ENCODE peak calls at places on chromosome 12, in seven cellular contexts. Y is HCT116, V is GM12878, W is K562, B is HepG2, Q is SK-N-SH, H is H1. T is an unnamed sample.

GRCh38 chr12:30447061-30447750 is 248.5 kb downstream of the IPO8 start:
- DNase-seq in Y (no peak), H (no peak), V (no peak), B (no peak), Q (no peak), W (no peak), T (no peak)

GRCh38 chr12:110123861-110124183 is 335 bp upstream of the IFT81 start:
- DNase-seq in Q (no peak), W (no peak), B (no peak), Y (no peak), V (no peak), H (no peak), T (no peak)

GRCh38 chr12:25241171-25242020 is 9.3 kb downstream of the KRAS start:
- DNase-seq in W (peak; percentile 12), B (peak; percentile 24), Y (peak; percentile 18), V (no peak), Q (peak; percentile 27), H (no peak), T (peak; percentile 7)

GRCh38 chr12:65867428-65867827 is 43.1 kb downstream of the HMGA2 start:
- DNase-seq in B (no peak), W (no peak), V (no peak), Y (no peak), Q (no peak), H (no peak), T (no peak)

GRCh38 chr12:3186546-3187237 is 109.5 kb downstream of the TSPAN9 start:
- DNase-seq in Q (no peak), H (no peak), B (no peak), W (no peak), V (peak; percentile 21), Y (no peak), T (no peak)

GRCh38 chr12:89351489-89352241 is 636 bp downstream of the DUSP6 start:
- DNase-seq in B (no peak), V (no peak), Q (peak; percentile 69), W (no peak), H (no peak), Y (no peak), T (peak; percentile 59)

GRCh38 chr12:102543494-102543893 is 63.1 kb upstream of the IGF1 start:
- DNase-seq in W (no peak), Q (no peak), B (no peak), Y (no peak), H (no peak), V (no peak), T (no peak)

GRCh38 chr12:6437586-6437985 is 7.2 kb upstream of the CD27 start:
- DNase-seq in V (no peak), W (no peak), Y (no peak), H (no peak), Q (no peak), B (no peak), T (no peak)

GRCh38 chr12:117439531-117440001 is 78.1 kb upstream of the NOS1 start:
- DNase-seq in V (no peak), Q (peak; percentile 91), W (no peak), Y (no peak), B (no peak), H (no peak), T (no peak)

GRCh38 chr12:54036620-54037359 is 3.9 kb downstream of the HOXC5 start:
- DNase-seq in Y (no peak), W (no peak), V (no peak), Q (no peak), H (no peak), B (no peak), T (peak; percentile 42)

DNA sequence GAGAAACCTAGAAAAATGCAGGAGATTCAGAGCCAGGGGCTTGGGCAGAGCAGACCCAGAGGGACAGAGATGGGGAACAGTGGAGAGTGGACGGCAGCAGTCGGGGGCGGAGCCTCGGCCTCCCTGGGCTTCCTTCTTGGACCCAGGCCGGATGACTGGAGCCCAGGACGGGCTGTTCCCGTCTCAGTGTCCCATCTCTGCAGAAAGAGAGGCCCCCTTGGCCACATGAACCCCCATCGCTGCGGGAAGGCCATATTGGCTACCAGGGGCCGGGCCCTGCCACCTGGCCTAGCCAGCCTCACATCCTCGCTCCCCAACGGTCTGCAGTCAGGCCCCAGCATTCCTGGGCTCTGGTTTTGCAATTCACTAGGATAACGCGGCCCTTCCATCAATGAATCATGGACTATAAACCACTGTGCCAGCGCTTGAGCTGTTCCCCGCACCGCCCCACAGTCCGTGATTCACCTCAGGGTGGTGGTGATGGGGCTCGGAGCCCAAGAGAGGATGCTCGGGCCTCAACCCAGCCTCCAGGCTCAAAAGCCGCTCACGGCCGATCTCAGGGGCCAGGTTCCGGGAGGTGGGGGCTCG is 116.5 kb downstream of the RFLNA start:
- DNase-seq in B (no peak), Y (no peak), V (no peak), H (no peak), W (no peak), Q (peak; percentile 69), T (no peak)
- TF ChIP-seq JUND in B (no peak), Y (no peak), V (no peak), H (no peak), W (no peak), Q (no peak), T (no peak)

GRCh38 chr12:67068204-67068731 is 200.9 kb upstream of the CAND1 start:
- DNase-seq in V (no peak), Q (peak; percentile 11), B (no peak), Y (no peak), W (no peak), H (peak; percentile 7), T (no peak)
- TF ChIP-seq JUND in V (no peak), Q (no peak), B (no peak), Y (no peak), W (no peak), H (no peak), T (no peak)

GRCh38 chr12:28027947-28028724 is 55.6 kb upstream of the PTHLH start:
- DNase-seq in H (no peak), V (no peak), Q (no peak), W (no peak), Y (no peak), B (no peak), T (no peak)

GRCh38 chr12:28033538-28033915 is 61.0 kb upstream of the PTHLH start:
- DNase-seq in W (no peak), H (no peak), Y (no peak), Q (no peak), V (no peak), B (no peak), T (no peak)

GRCh38 chr12:28034271-28034670 is 61.7 kb upstream of the PTHLH start:
- DNase-seq in H (no peak), Q (no peak), Y (no peak), V (no peak), B (no peak), W (no peak), T (no peak)

GRCh38 chr12:28035483-28035882 is 63.0 kb upstream of the PTHLH start:
- DNase-seq in B (no peak), H (no peak), V (no peak), Q (no peak), Y (no peak), W (peak; percentile 19), T (peak; percentile 39)

GRCh38 chr12:28032811-28033537 is 60.4 kb upstream of the PTHLH start:
- DNase-seq in V (no peak), B (no peak), W (no peak), Q (no peak), Y (no peak), H (no peak), T (no peak)
- TF ChIP-seq JUND in V (no peak), B (no peak), W (no peak), Q (no peak), Y (no peak), H (no peak), T (no peak)

DNA sequence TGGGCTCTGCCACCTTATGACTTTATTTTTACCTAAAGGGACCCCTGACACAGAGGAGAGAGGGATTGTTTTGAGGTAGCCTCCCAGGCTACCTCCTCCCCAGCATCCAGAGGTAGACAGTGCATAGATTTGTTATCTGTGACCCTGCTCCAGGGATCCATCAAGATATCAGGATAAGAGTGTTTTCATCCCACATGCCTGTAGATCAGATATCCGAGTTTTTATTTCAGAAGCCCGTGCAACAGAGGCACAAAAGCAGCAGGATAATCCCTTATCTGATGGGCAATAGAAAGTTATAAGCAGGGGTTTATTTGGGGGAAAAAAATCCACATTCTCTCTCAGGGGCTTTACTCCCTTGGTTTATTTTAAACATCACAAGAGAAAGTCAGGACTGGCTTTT is 117.0 kb upstream of the RPH3A start:
- DNase-seq in W (no peak), Q (peak; percentile 27), Y (no peak), B (no peak), V (no peak), H (no peak), T (no peak)
- TF ChIP-seq JUND in W (no peak), Q (no peak), Y (no peak), B (no peak), V (no peak), H (no peak), T (no peak)

GRCh38 chr12:121050725-121051124 is 11.7 kb upstream of the OASL start:
- DNase-seq in H (no peak), Q (no peak), B (no peak), W (no peak), Y (no peak), V (no peak), T (peak; percentile 61)
- TF ChIP-seq JUND in H (no peak), Q (no peak), B (no peak), W (no peak), Y (no peak), V (no peak), T (no peak)

GRCh38 chr12:98893601-98894411 is 248.7 kb downstream of the APAF1 start:
- DNase-seq in B (no peak), V (no peak), Q (peak; percentile 30), Y (no peak), H (no peak), W (no peak), T (peak; percentile 68)
- TF ChIP-seq JUND in B (no peak), V (no peak), Q (no peak), Y (no peak), H (no peak), W (no peak), T (no peak)

GRCh38 chr12:96902076-96902475 is 5.0 kb upstream of the NEDD1 start:
- DNase-seq in Q (no peak), Y (no peak), V (no peak), B (no peak), W (no peak), H (no peak), T (peak; percentile 30)

GRCh38 chr12:96906849-96907664 is at the start of gene NEDD1:
- DNase-seq in H (peak; percentile 77), B (peak; percentile 79), Y (peak; percentile 45), V (no peak), W (peak; percentile 94), Q (peak; percentile 94), T (peak; percentile 94)

GRCh38 chr12:96908170-96908675 is 1.2 kb downstream of the NEDD1 start:
- DNase-seq in H (no peak), Q (no peak), V (no peak), W (no peak), B (no peak), Y (no peak), T (peak; percentile 15)

GRCh38 chr12:96907681-96908163 is 665 bp downstream of the NEDD1 start:
- DNase-seq in Y (no peak), B (peak; percentile 15), Q (peak; percentile 42), H (no peak), V (no peak), W (peak; percentile 19), T (no peak)

GRCh38 chr12:96906498-96906848 is 584 bp upstream of the NEDD1 start:
- DNase-seq in Y (no peak), W (no peak), V (no peak), B (no peak), H (no peak), Q (no peak), T (peak; percentile 24)
- TF ChIP-seq JUND in Y (no peak), W (no peak), V (no peak), B (no peak), H (no peak), Q (no peak), T (no peak)